ENCODE peak calls at places on chromosomes 12 and 14, in four cellular contexts. G, P, R and Q are unnamed samples. For H3K4me1, the result is how much of the 10 kb centered on the place peaks cover.

GRCh38 chr12:132522586-132523380 is 32.8 kb downstream of the FBRSL1 start:
- DNase-seq in G (no peak), R (no peak), P (no peak), Q (no peak)

GRCh38 chr12:79618848-79619404 is 71.8 kb downstream of the PAWR start:
- DNase-seq in P (peak), G (no peak), R (no peak), Q (no peak)

GRCh38 chr12:76747245-76747644 is 16.7 kb upstream of the ZDHHC17 start:
- DNase-seq in P (no peak), R (no peak), G (no peak), Q (no peak)

GRCh38 chr14:78227466-78228077 is 57.4 kb downstream of the NRXN3 start:
- DNase-seq in P (no peak), R (no peak), G (no peak), Q (no peak)

GRCh38 chr12:6225630-6226001 is 25.4 kb downstream of the CD9 start:
- DNase-seq in R (no peak), P (no peak), G (no peak), Q (no peak)

GRCh38 chr12:47863985-47864384 is 40.8 kb downstream of the VDR start:
- DNase-seq in G (no peak), R (no peak), P (no peak), Q (no peak)

GRCh38 chr12:96420255-96420930 is 20.2 kb upstream of the CDK17 start:
- DNase-seq in G (no peak), P (no peak), R (no peak), Q (no peak)

GRCh38 chr12:99029502-99030271 is 384.6 kb downstream of the APAF1 start:
- DNase-seq in R (no peak), P (no peak), G (no peak), Q (no peak)

GRCh38 chr14:66543996-66544395 is 36.0 kb downstream of the GPHN start:
- DNase-seq in G (no peak), R (no peak), P (no peak), Q (no peak)

GRCh38 chr12:101772019-101772774 is 32.9 kb upstream of the SYCP3 start:
- DNase-seq in R (no peak), G (no peak), P (no peak), Q (no peak)

GRCh38 chr14:90523544-90523943 is 126.7 kb downstream of the CALM1 start:
- DNase-seq in R (no peak), P (peak), G (peak), Q (no peak)

GRCh38 chr12:63845726-63846125 is 1.2 kb downstream of the SRGAP1 start:
- DNase-seq in P (peak), G (no peak), R (no peak), Q (no peak)

GRCh38 chr12:31773223-31773750 is 44.5 kb upstream of the AMN1 start:
- DNase-seq in R (no peak), P (peak), G (no peak), Q (no peak)

GRCh38 chr12:106417926-106418910 is 60.7 kb downstream of the POLR3B start:
- DNase-seq in P (peak), G (no peak), R (no peak), Q (no peak)

GRCh38 chr12:46492471-46493351 is 120.1 kb upstream of the SLC38A2 start:
- DNase-seq in P (peak), G (no peak), R (no peak), Q (no peak)

GRCh38 chr12:120652671-120653435 is 12.4 kb downstream of the CABP1 start:
- DNase-seq in R (no peak), P (no peak), G (no peak), Q (no peak)

GRCh38 chr12:29455087-29455486 is 42.4 kb downstream of the OVCH1 start:
- DNase-seq in P (no peak), R (no peak), G (no peak), Q (peak)

GRCh38 chr12:130761537-130762318 is 45.6 kb upstream of the RIMBP2 start:
- DNase-seq in R (no peak), P (peak), G (peak), Q (peak)

GRCh38 chr12:57276935-57277563 is 26.1 kb upstream of the STAC3 start:
- DNase-seq in G (no peak), P (peak), R (no peak), Q (peak)

GRCh38 chr14:32256606-32257005 is 53.5 kb upstream of the RNU6-8 start:
- DNase-seq in R (no peak), P (peak), G (no peak), Q (no peak)

GRCh38 chr12:68267892-68268396 is 14.5 kb upstream of the IL22 start:
- DNase-seq in P (peak), R (no peak), G (no peak), Q (no peak)

GRCh38 chr14:30005114-30005698 is 77.6 kb upstream of the PRKD1 start:
- DNase-seq in G (no peak), R (no peak), P (peak), Q (no peak)

GRCh38 chr12:131430158-131430772 is 280.6 kb upstream of the SFSWAP start:
- DNase-seq in R (no peak), P (no peak), G (no peak), Q (no peak)

GRCh38 chr14:55122441-55122986 is 6.5 kb upstream of the LGALS3 start:
- DNase-seq in R (peak), P (peak), G (peak), Q (peak)

GRCh38 chr12:115273446-115273845 is 589.5 kb upstream of the TBX3 start:
- DNase-seq in P (no peak), G (no peak), R (no peak), Q (no peak)

GRCh38 chr14:98731701-98732100 is 540.3 kb downstream of the BCL11B start:
- DNase-seq in P (no peak), R (no peak), G (no peak), Q (no peak)

GRCh38 chr12:104655059-104655609 is 198.4 kb downstream of the CHST11 start:
- DNase-seq in P (no peak), G (no peak), R (no peak), Q (no peak)

DNA sequence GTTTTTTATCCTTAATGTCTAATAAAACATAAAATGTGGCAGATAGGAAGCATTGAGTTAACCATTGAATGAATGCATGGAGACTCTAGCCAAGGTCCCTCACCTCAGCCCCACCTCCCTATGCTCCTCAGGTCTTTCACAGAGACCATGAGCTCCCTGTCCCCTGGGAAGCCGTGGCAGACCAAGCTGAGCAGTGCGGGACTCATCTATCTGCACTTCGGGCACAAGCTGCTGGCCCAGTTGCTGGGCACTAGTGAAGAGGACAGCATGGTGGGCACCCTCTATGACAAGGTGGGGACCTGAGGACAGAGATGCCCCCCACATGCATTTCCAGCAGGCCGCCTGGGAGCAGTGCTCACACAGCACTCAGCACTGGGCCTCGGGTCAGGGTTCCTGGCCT is 3.4 kb downstream of the MYG1 start:
- DNase-seq in R (no peak), G (no peak), P (no peak), Q (no peak)
- H3K4me1 ChIP-seq in R (under half), G (under half), P (under half), Q (under half)

DNA sequence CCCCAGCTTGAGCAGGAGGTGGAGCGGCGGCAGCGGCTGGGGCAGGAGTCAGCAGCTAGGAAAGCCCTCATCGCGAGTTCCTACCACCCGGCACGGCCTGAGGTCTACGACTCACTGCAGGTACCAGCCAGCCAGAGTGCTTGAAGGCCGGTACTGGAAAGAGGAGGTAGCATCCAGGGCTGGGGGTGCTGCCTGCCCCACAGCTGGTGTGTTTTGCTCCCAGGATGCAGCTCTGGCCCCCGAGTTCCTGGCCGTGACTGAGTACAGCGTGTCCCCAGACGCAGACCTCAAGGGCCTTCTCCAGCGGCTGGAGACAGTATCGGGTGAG is 1.6 kb downstream of the OGFOD2 start:
- DNase-seq in P (no peak), G (peak), R (no peak), Q (no peak)
- H3K4me1 ChIP-seq in P (under half), G (under half), R (under half), Q (under half)

GRCh38 chr14:106010783-106011182 is 484.4 kb downstream of the TMEM121 start:
- DNase-seq in G (no peak), R (no peak), P (no peak), Q (no peak)
- H3K4me1 ChIP-seq in G (under half), R (under half), P (under half), Q (under half)

DNA sequence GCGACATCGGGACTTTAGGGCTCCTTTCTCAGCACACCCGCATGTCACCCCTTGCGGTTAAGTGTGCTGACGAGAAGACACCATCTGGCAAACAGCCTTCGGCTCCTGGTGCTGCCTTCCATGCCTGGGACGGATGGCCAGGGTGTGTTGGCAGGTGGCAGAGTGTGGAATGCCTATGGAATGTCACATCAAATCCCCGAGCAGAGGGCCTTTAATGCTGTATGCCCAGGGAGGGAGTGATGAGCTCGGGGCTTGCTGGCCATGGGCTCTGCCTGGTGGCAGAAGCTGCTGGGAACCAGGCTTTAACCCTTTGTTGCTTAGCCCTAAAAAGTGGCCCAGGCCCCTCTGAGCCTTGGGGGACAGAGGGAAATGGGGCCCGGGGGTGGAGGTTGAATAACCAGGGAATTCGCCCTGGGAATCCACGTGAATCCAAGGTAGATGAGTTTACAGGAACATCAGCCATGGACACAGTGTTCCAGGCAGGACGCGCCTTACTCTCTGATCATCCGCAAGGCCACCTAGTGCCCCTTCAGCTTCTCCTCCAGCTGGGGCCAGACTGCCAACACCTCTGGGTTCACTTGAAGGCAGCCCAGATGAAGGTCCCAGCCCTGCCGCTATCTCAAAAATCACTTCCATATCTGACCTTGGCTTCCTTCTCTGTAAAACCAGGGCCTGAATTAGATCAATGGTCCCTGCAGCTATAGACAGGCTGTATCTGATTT is 17.4 kb downstream of the FAM181A start:
- DNase-seq in R (no peak), P (no peak), G (peak), Q (no peak)
- H3K4me1 ChIP-seq in R (under half), P (under half), G (under half), Q (under half)

GRCh38 chr12:27610380-27610779 is 85.9 kb upstream of the REP15 start:
- DNase-seq in G (no peak), R (no peak), P (peak), Q (no peak)

GRCh38 chr12:27606986-27607385 is 83.0 kb downstream of the PPFIBP1 start:
- DNase-seq in P (no peak), R (no peak), G (no peak), Q (no peak)

GRCh38 chr12:27608890-27609289 is 84.9 kb downstream of the PPFIBP1 start:
- DNase-seq in P (no peak), R (no peak), G (peak), Q (no peak)

GRCh38 chr12:27604431-27604830 is 80.4 kb downstream of the PPFIBP1 start:
- DNase-seq in P (no peak), G (no peak), R (no peak), Q (no peak)

DNA sequence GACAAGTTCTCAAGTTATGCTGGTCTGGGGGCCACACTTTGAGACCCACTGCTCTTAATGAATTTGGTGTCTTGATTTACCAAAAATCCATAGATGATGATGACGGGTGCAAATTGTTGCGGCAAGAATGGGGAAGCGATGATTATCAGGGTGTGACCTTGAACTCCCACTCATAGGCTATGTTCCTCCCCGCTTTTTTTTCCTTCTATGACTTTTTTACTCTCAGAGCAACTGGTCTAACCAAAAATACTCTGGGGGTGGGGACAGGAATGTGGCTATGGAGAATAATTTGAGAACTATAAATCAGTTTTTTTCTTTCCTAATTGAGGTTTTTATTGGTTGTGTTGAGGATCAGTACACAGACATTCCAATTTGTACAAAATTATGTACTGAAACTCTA is 83.6 kb downstream of the PPFIBP1 start:
- DNase-seq in P (no peak), G (no peak), R (no peak), Q (no peak)
- H3K4me1 ChIP-seq in P (under half), G (under half), R (half or more), Q (under half)

GRCh38 chr14:102789349-102789748 is 12.1 kb downstream of the TRAF3 start:
- DNase-seq in G (no peak), R (no peak), P (no peak), Q (no peak)
- H3K4me1 ChIP-seq in G (under half), R (under half), P (under half), Q (under half)

GRCh38 chr12:92949466-92949865 is 20.4 kb upstream of the EEA1 start:
- DNase-seq in G (no peak), P (no peak), R (no peak), Q (no peak)

GRCh38 chr12:92952394-92952793 is 23.3 kb upstream of the EEA1 start:
- DNase-seq in G (no peak), P (peak), R (no peak), Q (no peak)

GRCh38 chr12:92947589-92948215 is 18.6 kb upstream of the EEA1 start:
- DNase-seq in P (no peak), G (no peak), R (no peak), Q (no peak)

GRCh38 chr12:92951006-92951405 is 21.9 kb upstream of the EEA1 start:
- DNase-seq in G (no peak), R (no peak), P (no peak), Q (no peak)

DNA sequence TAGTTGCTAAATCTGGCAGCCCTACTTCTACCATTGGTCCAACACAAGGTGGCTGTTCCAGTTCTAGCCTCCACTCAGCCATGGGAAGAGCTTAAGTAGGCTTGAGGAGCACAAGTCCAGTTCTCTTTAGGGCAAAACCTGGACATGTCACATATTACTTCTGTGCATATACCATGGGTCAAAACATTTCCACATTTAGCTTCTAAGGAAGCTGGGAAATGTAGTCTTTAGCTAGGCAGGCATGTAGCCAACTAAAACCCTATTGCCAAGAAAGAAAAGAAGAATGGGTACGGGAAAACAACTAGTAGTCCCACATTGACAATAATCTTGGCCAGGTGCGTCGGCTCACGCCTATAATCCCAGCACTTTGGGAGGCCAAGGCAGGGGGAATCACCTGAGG is 20.9 kb upstream of the EEA1 start:
- DNase-seq in G (no peak), R (no peak), P (no peak), Q (no peak)
- H3K4me1 ChIP-seq in G (under half), R (under half), P (under half), Q (under half)

DNA sequence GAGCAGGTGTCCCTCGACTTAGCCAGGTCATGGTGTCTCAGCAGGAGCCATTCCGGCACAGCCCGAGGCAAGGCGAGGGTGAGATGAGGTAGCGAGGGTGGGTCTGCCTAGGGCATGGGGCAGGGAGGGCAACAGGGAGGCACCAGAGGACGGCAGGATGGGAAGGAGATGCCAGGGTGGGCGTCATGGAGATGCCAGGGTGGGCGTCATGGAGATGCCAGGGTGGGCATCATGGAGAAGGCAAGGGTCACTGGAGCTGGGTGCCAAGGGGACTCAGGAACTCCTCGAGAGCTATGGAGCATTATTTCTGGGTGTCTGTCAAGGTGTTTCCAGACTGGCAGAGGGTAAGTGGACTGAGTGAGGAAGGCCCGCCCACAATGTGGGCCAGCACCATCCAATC is 7.4 kb downstream of the DEGS2 start:
- DNase-seq in P (no peak), R (no peak), G (peak), Q (no peak)
- H3K4me1 ChIP-seq in P (under half), R (under half), G (under half), Q (under half)